ENCODE peak calls at places on chromosome 15, in five cellular contexts. One of them, this sample, is unnamed.

GRCh38 chr15:85778107-85778776 is 16.5 kb downstream of the KLHL25 start:
- ATAC-seq in GM12878: no peak
- ATAC-seq in upper lobe of left lung: peak; percentile 21
- ATAC-seq in Panc1: peak; percentile 21
- ATAC-seq in HCT116: no peak
- ATAC-seq in this sample: peak; percentile 44

GRCh38 chr15:42367041-42367440 is 7.7 kb downstream of the CAPN3 start:
- ATAC-seq in upper lobe of left lung: peak; percentile 65
- ATAC-seq in Panc1: no peak
- ATAC-seq in GM12878: no peak
- ATAC-seq in HCT116: no peak
- ATAC-seq in this sample: peak; percentile 79

GRCh38 chr15:85422607-85423006 is 42.2 kb downstream of the AKAP13 start:
- ATAC-seq in upper lobe of left lung: no peak
- ATAC-seq in Panc1: no peak
- ATAC-seq in GM12878: peak; percentile 25
- ATAC-seq in HCT116: no peak
- ATAC-seq in this sample: no peak

GRCh38 chr15:38576837-38577236 is 12.2 kb upstream of the RASGRP1 start:
- ATAC-seq in GM12878: no peak
- ATAC-seq in HCT116: no peak
- ATAC-seq in upper lobe of left lung: no peak
- ATAC-seq in Panc1: no peak
- ATAC-seq in this sample: no peak

GRCh38 chr15:101358895-101359294 is 63.8 kb upstream of the SNRPA1 start:
- ATAC-seq in upper lobe of left lung: no peak
- ATAC-seq in HCT116: no peak
- ATAC-seq in Panc1: peak; percentile 57
- ATAC-seq in GM12878: no peak
- ATAC-seq in this sample: peak; percentile 12

GRCh38 chr15:62588930-62589655 is 424.0 kb upstream of the C2CD4B start:
- ATAC-seq in Panc1: no peak
- ATAC-seq in GM12878: no peak
- ATAC-seq in upper lobe of left lung: no peak
- ATAC-seq in HCT116: no peak
- ATAC-seq in this sample: no peak

GRCh38 chr15:80456517-80457497 is 52.6 kb downstream of the ARNT2 start:
- ATAC-seq in HCT116: no peak
- ATAC-seq in GM12878: peak; percentile 37
- ATAC-seq in Panc1: no peak
- ATAC-seq in upper lobe of left lung: no peak
- ATAC-seq in this sample: no peak

GRCh38 chr15:72168131-72168825 is 29.3 kb downstream of the GRAMD2A start:
- ATAC-seq in Panc1: no peak
- ATAC-seq in GM12878: peak; percentile 41
- ATAC-seq in upper lobe of left lung: peak; percentile 9
- ATAC-seq in HCT116: no peak
- ATAC-seq in this sample: no peak

GRCh38 chr15:90561344-90562244 is 31.9 kb downstream of the CRTC3 start:
- ATAC-seq in HCT116: no peak
- ATAC-seq in Panc1: no peak
- ATAC-seq in GM12878: no peak
- ATAC-seq in upper lobe of left lung: peak; percentile 74
- ATAC-seq in this sample: peak; percentile 26

GRCh38 chr15:29089731-29090616 is 179.6 kb downstream of the NSMCE3 start:
- ATAC-seq in HCT116: peak; percentile 50
- ATAC-seq in Panc1: no peak
- ATAC-seq in GM12878: peak; percentile 30
- ATAC-seq in upper lobe of left lung: no peak
- ATAC-seq in this sample: no peak

GRCh38 chr15:68691667-68692066 is 112.9 kb downstream of the CORO2B start:
- ATAC-seq in HCT116: peak; percentile 65
- ATAC-seq in GM12878: no peak
- ATAC-seq in upper lobe of left lung: no peak
- ATAC-seq in Panc1: no peak
- ATAC-seq in this sample: no peak

GRCh38 chr15:27935328-27935727 is 163.8 kb downstream of the OCA2 start:
- ATAC-seq in GM12878: no peak
- ATAC-seq in Panc1: no peak
- ATAC-seq in upper lobe of left lung: no peak
- ATAC-seq in HCT116: no peak
- ATAC-seq in this sample: no peak

GRCh38 chr15:64029633-64030032 is 16.7 kb downstream of the DAPK2 start:
- ATAC-seq in HCT116: no peak
- ATAC-seq in upper lobe of left lung: no peak
- ATAC-seq in GM12878: peak; percentile 24
- ATAC-seq in Panc1: no peak
- ATAC-seq in this sample: no peak

GRCh38 chr15:51601801-51602200 is 20.8 kb downstream of the DMXL2 start:
- ATAC-seq in HCT116: no peak
- ATAC-seq in upper lobe of left lung: no peak
- ATAC-seq in Panc1: no peak
- ATAC-seq in GM12878: no peak
- ATAC-seq in this sample: no peak

GRCh38 chr15:68572921-68573320 is 5.9 kb upstream of the CORO2B start:
- ATAC-seq in GM12878: no peak
- ATAC-seq in Panc1: no peak
- ATAC-seq in HCT116: no peak
- ATAC-seq in upper lobe of left lung: no peak
- ATAC-seq in this sample: no peak

GRCh38 chr15:69609176-69609575 is 156.6 kb downstream of the RPLP1 start:
- ATAC-seq in Panc1: peak; percentile 80
- ATAC-seq in GM12878: no peak
- ATAC-seq in upper lobe of left lung: peak; percentile 39
- ATAC-seq in HCT116: peak; percentile 20
- ATAC-seq in this sample: no peak

GRCh38 chr15:43493687-43494472 is 924 bp upstream of the TP53BP1 start:
- ATAC-seq in HCT116: no peak
- ATAC-seq in GM12878: no peak
- ATAC-seq in upper lobe of left lung: no peak
- ATAC-seq in Panc1: no peak
- ATAC-seq in this sample: no peak

GRCh38 chr15:43237842-43238470 is 17.1 kb upstream of the EPB42 start:
- ATAC-seq in HCT116: no peak
- ATAC-seq in GM12878: peak; percentile 10
- ATAC-seq in Panc1: no peak
- ATAC-seq in upper lobe of left lung: no peak
- ATAC-seq in this sample: no peak

GRCh38 chr15:51155016-51155580 is 60.4 kb upstream of the TNFAIP8L3 start:
- ATAC-seq in Panc1: no peak
- ATAC-seq in HCT116: no peak
- ATAC-seq in upper lobe of left lung: no peak
- ATAC-seq in GM12878: no peak
- ATAC-seq in this sample: no peak

GRCh38 chr15:88904257-88904807 is 8.8 kb downstream of the MFGE8 start:
- ATAC-seq in HCT116: peak; percentile 52
- ATAC-seq in upper lobe of left lung: no peak
- ATAC-seq in Panc1: peak; percentile 9
- ATAC-seq in GM12878: peak; percentile 72
- ATAC-seq in this sample: no peak

GRCh38 chr15:70120954-70121655 is 23.4 kb upstream of the TLE3 start:
- ATAC-seq in GM12878: no peak
- ATAC-seq in HCT116: no peak
- ATAC-seq in upper lobe of left lung: peak; percentile 73
- ATAC-seq in Panc1: no peak
- ATAC-seq in this sample: peak; percentile 40

GRCh38 chr15:87032291-87032690 is 952.6 kb downstream of the AGBL1 start:
- ATAC-seq in upper lobe of left lung: no peak
- ATAC-seq in GM12878: no peak
- ATAC-seq in HCT116: no peak
- ATAC-seq in Panc1: no peak
- ATAC-seq in this sample: no peak

GRCh38 chr15:62469874-62470688 is 305.0 kb upstream of the C2CD4B start:
- ATAC-seq in GM12878: no peak
- ATAC-seq in HCT116: peak; percentile 69
- ATAC-seq in upper lobe of left lung: peak; percentile 81
- ATAC-seq in Panc1: no peak
- ATAC-seq in this sample: peak; percentile 83

GRCh38 chr15:74320358-74321247 is 46.8 kb downstream of the CYP11A1 start:
- ATAC-seq in GM12878: peak; percentile 50
- ATAC-seq in HCT116: peak; percentile 68
- ATAC-seq in upper lobe of left lung: peak; percentile 46
- ATAC-seq in Panc1: peak; percentile 43
- ATAC-seq in this sample: peak; percentile 27

GRCh38 chr15:101295607-101296225 is 668 bp upstream of the SNRPA1 start:
- ATAC-seq in Panc1: no peak
- ATAC-seq in GM12878: no peak
- ATAC-seq in HCT116: no peak
- ATAC-seq in upper lobe of left lung: no peak
- ATAC-seq in this sample: no peak

GRCh38 chr15:89837134-89837829 is 22.6 kb upstream of the ANPEP start:
- ATAC-seq in HCT116: no peak
- ATAC-seq in upper lobe of left lung: peak; percentile 44
- ATAC-seq in GM12878: no peak
- ATAC-seq in Panc1: peak; percentile 46
- ATAC-seq in this sample: peak; percentile 35

GRCh38 chr15:40197434-40197833 is 36.6 kb downstream of the BUB1B start:
- ATAC-seq in GM12878: no peak
- ATAC-seq in upper lobe of left lung: no peak
- ATAC-seq in HCT116: no peak
- ATAC-seq in Panc1: no peak
- ATAC-seq in this sample: no peak

GRCh38 chr15:74794248-74794969 is 12.5 kb downstream of the CSK start:
- ATAC-seq in GM12878: no peak
- ATAC-seq in HCT116: no peak
- ATAC-seq in upper lobe of left lung: no peak
- ATAC-seq in Panc1: no peak
- ATAC-seq in this sample: no peak

GRCh38 chr15:40137011-40137906 is 23.6 kb upstream of the BUB1B start:
- ATAC-seq in GM12878: no peak
- ATAC-seq in Panc1: peak; percentile 48
- ATAC-seq in HCT116: peak; percentile 55
- ATAC-seq in upper lobe of left lung: no peak
- ATAC-seq in this sample: no peak

DNA sequence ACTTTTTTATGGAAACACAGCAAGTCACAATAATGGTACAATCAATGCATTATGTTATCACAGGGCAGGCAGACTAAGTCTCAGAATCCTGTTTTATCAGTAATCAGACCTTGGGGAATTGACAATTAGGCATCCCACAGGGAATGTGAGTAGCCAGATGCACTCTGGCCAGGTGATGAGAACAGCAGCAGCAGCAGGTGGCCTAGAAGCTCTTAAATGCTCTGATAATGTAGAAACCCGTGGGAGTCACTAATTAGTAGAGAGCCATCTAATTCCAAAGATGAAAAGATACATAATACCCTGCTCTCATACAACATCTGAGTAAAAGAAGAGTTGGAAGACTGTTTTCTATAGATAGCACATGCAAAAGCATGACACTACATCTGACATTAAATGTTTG is 12.6 kb downstream of the CEP152 start:
- ATAC-seq in Panc1: no peak
- ATAC-seq in HCT116: no peak
- ATAC-seq in upper lobe of left lung: no peak
- ATAC-seq in GM12878: no peak
- ATAC-seq in this sample: no peak
- TF ChIP-seq POLR2AphosphoS5 in Panc1: no peak
- TF ChIP-seq POLR2AphosphoS5 in HCT116: no peak
- TF ChIP-seq POLR2AphosphoS5 in upper lobe of left lung: no peak
- TF ChIP-seq POLR2AphosphoS5 in GM12878: no peak
- TF ChIP-seq POLR2AphosphoS5 in this sample: no peak

DNA sequence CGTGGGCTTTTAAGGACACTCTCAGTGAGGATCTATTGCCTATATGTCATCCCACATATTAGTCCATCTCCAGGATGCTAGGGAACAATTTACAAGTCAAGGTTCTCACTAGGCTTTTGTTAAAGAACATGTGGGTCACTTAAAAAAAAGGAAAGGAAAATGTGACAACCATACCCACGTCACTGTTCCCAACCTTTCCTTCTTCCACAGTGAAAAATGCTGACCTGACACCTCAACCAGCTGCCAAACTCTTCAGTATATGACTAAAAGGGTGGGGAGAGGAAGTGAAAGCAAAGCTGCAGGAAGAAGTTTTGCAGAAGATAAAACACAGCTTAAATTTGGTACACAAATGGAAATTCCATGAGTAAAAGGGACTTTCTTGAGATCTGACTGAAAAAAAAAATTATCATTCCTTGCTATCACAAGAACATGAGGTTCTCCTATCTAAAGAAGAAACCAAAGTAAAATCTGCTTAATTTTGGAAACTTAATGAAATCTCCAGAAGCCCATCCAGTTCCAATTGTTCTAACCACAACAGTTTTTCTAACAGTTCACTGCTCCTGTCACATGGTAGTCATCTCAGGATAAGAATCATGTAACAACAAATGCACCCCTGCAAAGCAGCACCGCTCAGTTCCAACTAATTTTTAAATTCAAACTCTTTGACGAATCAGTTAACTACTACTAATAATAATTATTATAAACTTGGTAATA is 117.0 kb upstream of the TSPAN3 start:
- ATAC-seq in upper lobe of left lung: peak; percentile 89
- ATAC-seq in HCT116: no peak
- ATAC-seq in Panc1: no peak
- ATAC-seq in GM12878: peak; percentile 77
- ATAC-seq in this sample: peak; percentile 86
- TF ChIP-seq POLR2AphosphoS5 in upper lobe of left lung: peak; percentile 69
- TF ChIP-seq POLR2AphosphoS5 in HCT116: no peak
- TF ChIP-seq POLR2AphosphoS5 in Panc1: no peak
- TF ChIP-seq POLR2AphosphoS5 in GM12878: no peak
- TF ChIP-seq POLR2AphosphoS5 in this sample: peak; percentile 23

DNA sequence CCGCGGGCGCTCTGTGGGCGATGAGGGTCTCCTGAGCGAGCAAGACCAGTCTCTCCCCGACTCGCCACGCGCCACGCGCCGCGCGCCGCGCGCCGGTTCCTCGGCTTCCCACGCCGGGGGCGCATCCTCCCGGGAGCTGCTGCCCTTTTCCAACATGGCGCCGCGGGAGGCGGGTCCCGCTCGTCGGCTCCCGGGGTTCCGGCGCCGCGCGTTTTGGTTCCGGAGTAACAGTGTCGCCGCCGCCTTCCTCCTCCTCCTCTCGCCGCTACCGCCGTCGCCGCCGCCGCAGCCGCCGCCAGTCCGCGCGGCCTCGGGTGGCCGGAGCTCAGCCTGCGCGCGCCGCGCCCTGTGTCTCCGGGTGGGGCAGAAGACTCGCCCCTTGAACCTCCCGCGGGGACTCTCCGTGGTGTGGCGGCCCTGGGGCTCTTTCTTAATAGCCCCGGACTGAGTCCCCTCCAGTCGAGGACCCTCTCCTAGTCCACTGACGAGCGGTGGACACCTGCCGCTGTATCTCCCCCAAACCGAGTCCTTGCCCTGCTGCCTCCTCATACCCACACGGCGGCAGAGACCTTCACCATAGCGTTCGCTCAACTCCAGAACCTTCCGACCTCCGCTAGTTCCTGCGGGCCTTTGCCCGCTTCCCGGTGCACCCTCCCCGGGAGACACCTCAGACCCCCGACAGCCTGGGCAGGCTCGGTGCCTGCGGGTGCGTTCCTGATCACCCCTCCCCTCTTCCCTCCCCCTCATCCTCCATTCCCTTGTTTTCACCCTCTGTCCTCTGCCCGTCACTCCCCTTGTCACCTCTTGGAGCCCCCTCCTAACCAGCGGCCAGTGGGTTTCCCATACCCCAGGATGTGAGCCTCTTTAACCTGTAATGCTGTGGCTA is at the start of gene MAP2K5:
- ATAC-seq in Panc1: peak; percentile 97
- ATAC-seq in HCT116: peak; percentile 83
- ATAC-seq in upper lobe of left lung: peak; percentile 96
- ATAC-seq in GM12878: peak; percentile 74
- ATAC-seq in this sample: peak; percentile 92
- TF ChIP-seq POLR2AphosphoS5 in Panc1: peak; percentile 82
- TF ChIP-seq POLR2AphosphoS5 in HCT116: peak; percentile 88
- TF ChIP-seq POLR2AphosphoS5 in upper lobe of left lung: peak; percentile 69
- TF ChIP-seq POLR2AphosphoS5 in GM12878: peak; percentile 59
- TF ChIP-seq POLR2AphosphoS5 in this sample: peak; percentile 48

GRCh38 chr15:96316953-96317629 is 13.4 kb upstream of the NR2F2 start:
- ATAC-seq in Panc1: peak; percentile 75
- ATAC-seq in GM12878: peak; percentile 36
- ATAC-seq in upper lobe of left lung: no peak
- ATAC-seq in HCT116: peak; percentile 46
- ATAC-seq in this sample: peak; percentile 64
- TF ChIP-seq POLR2AphosphoS5 in Panc1: no peak
- TF ChIP-seq POLR2AphosphoS5 in GM12878: no peak
- TF ChIP-seq POLR2AphosphoS5 in upper lobe of left lung: no peak
- TF ChIP-seq POLR2AphosphoS5 in HCT116: no peak
- TF ChIP-seq POLR2AphosphoS5 in this sample: no peak